ENCODE peak calls at places on chromosomes 3 and 15, in seven cellular contexts. O, D, P, U, H, R and I are unnamed samples.

GRCh38 chr15:99504823-99505551 is 60.8 kb upstream of the MEF2A start:
- DNase-seq in O (peak), D (no peak), P (no peak), U (no peak), H (no peak), R (no peak), I (no peak)

GRCh38 chr3:48599509-48600285 is 4.6 kb upstream of the COL7A1 start:
- DNase-seq in O (no peak), D (no peak), P (no peak), U (no peak), H (no peak), R (no peak), I (no peak)

GRCh38 chr3:79551997-79552396 is 215.8 kb downstream of the ROBO1 start:
- DNase-seq in O (no peak), D (no peak), P (no peak), U (no peak), H (no peak), R (no peak), I (no peak)

GRCh38 chr3:153313307-153313945 is 151.4 kb downstream of the RAP2B start:
- DNase-seq in O (no peak), D (no peak), P (no peak), U (no peak), H (no peak), R (peak), I (no peak)

GRCh38 chr15:100902436-100903190 is 16.5 kb upstream of the LRRK1 start:
- DNase-seq in O (peak), D (no peak), P (no peak), U (no peak), H (no peak), R (peak), I (peak)

GRCh38 chr3:52846427-52846983 is 11.7 kb upstream of the MUSTN1 start:
- DNase-seq in O (no peak), D (no peak), P (no peak), U (no peak), H (no peak), R (no peak), I (no peak)

GRCh38 chr15:66706225-66706732 is 4.2 kb downstream of the SMAD6 start:
- DNase-seq in O (no peak), D (no peak), P (no peak), U (peak), H (no peak), R (peak), I (no peak)

GRCh38 chr3:154275965-154276364 is 48.3 kb downstream of the DHX36 start:
- DNase-seq in O (no peak), D (no peak), P (no peak), U (no peak), H (no peak), R (no peak), I (no peak)

GRCh38 chr15:31366169-31366734 is 39.6 kb downstream of the KLF13 start:
- DNase-seq in O (no peak), D (no peak), P (no peak), U (no peak), H (no peak), R (peak), I (peak)
- TF ChIP-seq JUND in O (no peak), D (no peak), P (no peak), U (no peak), H (no peak), R (no peak), I (no peak)

DNA sequence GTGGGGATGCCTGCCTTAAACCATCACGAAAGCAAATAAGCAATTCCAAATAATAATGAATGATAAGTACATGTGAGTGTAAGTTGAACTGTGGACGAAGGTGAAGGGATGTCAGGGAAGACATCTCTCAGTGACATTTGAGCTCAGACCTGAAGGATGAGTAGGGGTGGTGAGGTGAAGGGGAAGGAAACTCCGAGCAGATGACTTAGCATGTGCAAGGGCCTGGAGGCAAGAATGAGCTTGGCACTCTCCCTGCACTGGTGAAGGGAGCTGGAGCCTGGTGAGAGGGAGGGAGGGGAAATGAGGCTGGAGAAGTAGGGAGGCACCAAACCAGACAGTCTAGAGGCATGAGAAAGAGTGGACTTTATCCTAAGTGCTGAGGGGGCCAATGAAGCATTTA is 84.3 kb downstream of the MTHFS start:
- DNase-seq in O (no peak), D (no peak), P (no peak), U (no peak), H (no peak), R (no peak), I (peak)
- TF ChIP-seq JUND in O (no peak), D (no peak), P (no peak), U (no peak), H (no peak), R (no peak), I (no peak)

GRCh38 chr3:11022115-11022514 is 29.6 kb downstream of the SLC6A1 start:
- DNase-seq in O (no peak), D (no peak), P (no peak), U (no peak), H (no peak), R (no peak), I (no peak)
- TF ChIP-seq JUND in O (no peak), D (no peak), P (no peak), U (no peak), H (no peak), R (no peak), I (no peak)

DNA sequence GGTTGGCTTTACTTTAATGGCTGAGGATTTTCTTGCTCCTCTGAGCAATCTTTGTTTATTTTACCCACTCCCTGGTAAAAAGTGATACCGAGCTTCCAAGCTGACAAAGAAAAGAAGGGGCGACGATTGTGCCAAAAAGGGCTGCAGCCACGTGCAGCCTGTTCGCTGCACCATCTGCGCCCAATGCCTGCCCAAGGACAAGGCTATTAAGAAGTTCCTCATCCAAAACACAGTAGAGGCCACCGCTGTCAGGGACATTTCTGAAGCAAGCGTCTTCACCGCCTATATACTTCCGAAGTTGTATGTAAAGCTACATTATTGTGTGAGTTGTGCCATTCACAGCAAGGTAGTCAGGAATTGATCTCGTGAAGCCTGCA is 4.4 kb downstream of the ARHGAP31 start:
- DNase-seq in O (no peak), D (no peak), P (no peak), U (no peak), H (no peak), R (no peak), I (no peak)
- TF ChIP-seq JUND in O (no peak), D (no peak), P (no peak), U (no peak), H (no peak), R (no peak), I (no peak)

GRCh38 chr3:41370307-41370706 is 171.0 kb downstream of the CTNNB1 start:
- DNase-seq in O (no peak), D (no peak), P (no peak), U (no peak), H (no peak), R (no peak), I (no peak)
- TF ChIP-seq JUND in O (no peak), D (no peak), P (no peak), U (no peak), H (no peak), R (no peak), I (no peak)

DNA sequence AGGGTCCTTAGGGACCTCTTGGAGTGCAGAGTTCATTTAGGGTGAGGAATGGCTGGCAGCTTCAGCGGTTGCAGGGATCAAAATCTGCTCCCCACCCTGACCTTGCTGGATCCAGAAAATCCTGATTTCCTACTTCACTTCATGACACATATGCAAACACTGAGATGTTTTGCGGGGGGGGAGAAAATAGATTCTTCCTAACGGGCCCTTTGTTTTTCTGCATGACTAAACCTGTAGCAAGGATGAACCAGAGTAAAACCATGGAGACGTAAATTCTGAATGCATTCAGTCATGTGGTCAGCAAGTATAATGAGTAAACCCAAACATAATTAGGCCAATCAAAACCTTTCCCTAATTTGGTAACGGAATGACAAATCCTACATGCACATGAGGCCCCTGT is 20.0 kb upstream of the RBP1 start:
- DNase-seq in O (no peak), D (no peak), P (no peak), U (no peak), H (no peak), R (no peak), I (no peak)
- TF ChIP-seq JUND in O (no peak), D (no peak), P (no peak), U (no peak), H (no peak), R (no peak), I (no peak)

GRCh38 chr3:32459474-32459873 is 43.2 kb downstream of the CMTM6 start:
- DNase-seq in O (no peak), D (no peak), P (no peak), U (no peak), H (no peak), R (no peak), I (no peak)

GRCh38 chr3:32460031-32460749 is 42.5 kb downstream of the CMTM6 start:
- DNase-seq in O (no peak), D (no peak), P (no peak), U (no peak), H (peak), R (no peak), I (no peak)

GRCh38 chr3:32456429-32457130 is 46.1 kb downstream of the CMTM6 start:
- DNase-seq in O (no peak), D (no peak), P (no peak), U (no peak), H (peak), R (no peak), I (no peak)

GRCh38 chr3:32455609-32456428 is 46.8 kb downstream of the CMTM6 start:
- DNase-seq in O (no peak), D (no peak), P (no peak), U (no peak), H (no peak), R (no peak), I (peak)

DNA sequence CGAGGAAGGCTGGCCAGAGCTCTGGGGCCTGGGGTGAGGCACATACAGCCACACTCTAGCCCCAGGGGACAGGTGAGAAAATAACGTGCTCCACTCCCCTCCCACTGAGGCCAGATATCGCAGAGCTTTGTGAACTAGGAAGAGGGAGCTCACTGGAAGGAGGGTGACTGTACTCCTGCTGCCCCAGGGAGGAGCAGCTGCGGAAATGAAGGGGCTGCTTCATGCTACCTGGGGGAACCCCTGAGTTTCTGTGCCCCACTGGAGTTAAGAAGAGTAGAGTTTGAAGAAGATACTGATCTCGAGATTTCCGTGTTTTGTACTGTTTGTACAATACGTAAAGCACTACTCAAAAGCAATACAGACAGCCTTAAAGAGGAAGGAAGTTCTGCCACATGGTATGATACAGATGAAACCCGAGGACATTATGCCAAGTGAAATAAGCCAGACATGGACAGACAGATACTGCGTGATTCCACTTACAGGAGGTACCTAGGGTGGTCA is 44.6 kb downstream of the CMTM6 start:
- DNase-seq in O (no peak), D (no peak), P (no peak), U (peak), H (peak), R (no peak), I (peak)
- TF ChIP-seq JUND in O (no peak), D (no peak), P (no peak), U (no peak), H (no peak), R (no peak), I (no peak)

GRCh38 chr3:113249601-113250000 is 38.2 kb downstream of the BOC start:
- DNase-seq in O (no peak), D (no peak), P (no peak), U (no peak), H (no peak), R (no peak), I (no peak)

GRCh38 chr3:113247664-113248458 is 36.5 kb downstream of the BOC start:
- DNase-seq in O (no peak), D (no peak), P (no peak), U (no peak), H (no peak), R (no peak), I (no peak)

GRCh38 chr3:113250566-113250965 is 39.2 kb downstream of the BOC start:
- DNase-seq in O (no peak), D (no peak), P (no peak), U (no peak), H (no peak), R (no peak), I (no peak)

GRCh38 chr3:113247051-113247450 is 35.7 kb downstream of the BOC start:
- DNase-seq in O (no peak), D (no peak), P (no peak), U (no peak), H (no peak), R (no peak), I (no peak)

GRCh38 chr3:113249111-113249510 is 37.8 kb downstream of the BOC start:
- DNase-seq in O (no peak), D (no peak), P (no peak), U (no peak), H (no peak), R (peak), I (no peak)
- TF ChIP-seq JUND in O (no peak), D (no peak), P (no peak), U (no peak), H (no peak), R (no peak), I (no peak)

GRCh38 chr3:38000965-38001455 is 10.4 kb downstream of the VILL start:
- DNase-seq in O (no peak), D (no peak), P (no peak), U (no peak), H (no peak), R (no peak), I (no peak)
- TF ChIP-seq JUND in O (no peak), D (no peak), P (no peak), U (no peak), H (no peak), R (no peak), I (no peak)

GRCh38 chr3:110027446-110027845 is 690.1 kb upstream of the DPPA4 start:
- DNase-seq in O (no peak), D (peak), P (no peak), U (no peak), H (no peak), R (peak), I (no peak)
- TF ChIP-seq JUND in O (no peak), D (peak), P (no peak), U (no peak), H (no peak), R (peak), I (no peak)